ENCODE peak calls at places on chromosome 3, in four cellular contexts. G is GM12878, J is HepG2, L is K562. Q is an unnamed sample.
A peak's percentile ranks its signal among the peaks of the same experiment; 100 is the strongest.

GRCh38 chr3:67947808-67948508 is 293.5 kb upstream of the SUCLG2 start:
- DNase-seq in G (no peak), J (peak; percentile 70), L (no peak), Q (no peak)

GRCh38 chr3:162973518-162973917 is 1476.9 kb downstream of the OTOL1 start:
- DNase-seq in G (no peak), J (no peak), L (no peak), Q (no peak)

GRCh38 chr3:96467639-96468038 is 346.8 kb upstream of the EPHA6 start:
- DNase-seq in G (no peak), J (no peak), L (no peak), Q (no peak)

GRCh38 chr3:69179740-69180372 is 57.5 kb upstream of the LMOD3 start:
- DNase-seq in G (no peak), J (peak; percentile 86), L (no peak), Q (no peak)

GRCh38 chr3:136783708-136784191 is 31.6 kb upstream of the STAG1 start:
- DNase-seq in G (no peak), J (no peak), L (no peak), Q (no peak)

GRCh38 chr3:72665701-72666443 is 182.4 kb downstream of the SHQ1 start:
- DNase-seq in G (no peak), J (no peak), L (peak; percentile 45), Q (peak; percentile 52)

GRCh38 chr3:15014606-15015328 is 50.3 kb downstream of the MRPS25 start:
- DNase-seq in G (no peak), J (no peak), L (no peak), Q (no peak)

GRCh38 chr3:124951511-124952390 is 17.2 kb upstream of the MUC13 start:
- DNase-seq in G (no peak), J (no peak), L (no peak), Q (no peak)

GRCh38 chr3:98732239-98733054 is 30.7 kb upstream of the ST3GAL6 start:
- DNase-seq in G (no peak), J (peak; percentile 82), L (no peak), Q (peak; percentile 54)

GRCh38 chr3:37290551-37290950 is 116.2 kb upstream of the LRRFIP2 start:
- DNase-seq in G (no peak), J (no peak), L (no peak), Q (no peak)

GRCh38 chr3:39208463-39209055 is 16.2 kb upstream of the XIRP1 start:
- DNase-seq in G (no peak), J (peak; percentile 21), L (peak; percentile 64), Q (peak; percentile 67)

GRCh38 chr3:141798455-141798854 is 35.2 kb downstream of the GRK7 start:
- DNase-seq in G (no peak), J (no peak), L (no peak), Q (no peak)

GRCh38 chr3:57077630-57078365 is 17.3 kb downstream of the SPATA12 start:
- DNase-seq in G (no peak), J (peak; percentile 70), L (no peak), Q (no peak)

GRCh38 chr3:194233150-194233549 is 97.2 kb downstream of the HES1 start:
- DNase-seq in G (no peak), J (no peak), L (no peak), Q (no peak)

GRCh38 chr3:136995652-136996051 is 37.9 kb downstream of the IL20RB start:
- DNase-seq in G (no peak), J (no peak), L (no peak), Q (no peak)

GRCh38 chr3:165195226-165195625 is 958 bp downstream of the SLITRK3 start:
- DNase-seq in G (no peak), J (no peak), L (no peak), Q (peak; percentile 6)

GRCh38 chr3:143497382-143497781 is 350.9 kb downstream of the SLC9A9 start:
- DNase-seq in G (no peak), J (no peak), L (no peak), Q (no peak)

GRCh38 chr3:130918328-130918727 is 24.4 kb downstream of the ATP2C1 start:
- DNase-seq in G (no peak), J (no peak), L (no peak), Q (no peak)

GRCh38 chr3:46383211-46383945 is 12.6 kb downstream of the CCR5 start:
- DNase-seq in G (no peak), J (no peak), L (no peak), Q (no peak)

GRCh38 chr3:46361408-46362283 is 7.7 kb downstream of the CCR2 start:
- DNase-seq in G (no peak), J (no peak), L (no peak), Q (no peak)

GRCh38 chr3:35492846-35493245 is 146.5 kb upstream of the ARPP21 start:
- DNase-seq in G (no peak), J (no peak), L (no peak), Q (no peak)

GRCh38 chr3:133152821-133153220 is 114.6 kb downstream of the TMEM108 start:
- DNase-seq in G (no peak), J (no peak), L (no peak), Q (no peak)

GRCh38 chr3:98188553-98188952 is 22.1 kb downstream of the OR5H15 start:
- DNase-seq in G (peak; percentile 53), J (peak; percentile 16), L (peak; percentile 1), Q (peak; percentile 14)

GRCh38 chr3:47664519-47664918 is 85.9 kb upstream of the CSPG5 start:
- DNase-seq in G (no peak), J (peak; percentile 14), L (peak; percentile 35), Q (peak; percentile 25)

GRCh38 chr3:158768361-158768787 is 33.5 kb upstream of the MFSD1 start:
- DNase-seq in G (no peak), J (peak; percentile 67), L (peak; percentile 45), Q (no peak)

GRCh38 chr3:29282431-29283296 is 1.8 kb downstream of the RBMS3 start:
- DNase-seq in G (no peak), J (no peak), L (no peak), Q (no peak)

GRCh38 chr3:104460477-104461406 is 906.0 kb upstream of the ALCAM start:
- DNase-seq in G (peak; percentile 8), J (no peak), L (no peak), Q (no peak)

GRCh38 chr3:154885016-154885415 is 195.1 kb upstream of the MME start:
- DNase-seq in G (no peak), J (no peak), L (no peak), Q (no peak)

GRCh38 chr3:52090131-52090548 is 33.8 kb upstream of the DUSP7 start:
- DNase-seq in G (no peak), J (no peak), L (no peak), Q (no peak)

GRCh38 chr3:172622916-172623700 is 87.8 kb downstream of the NCEH1 start:
- DNase-seq in G (no peak), J (no peak), L (peak; percentile 20), Q (peak; percentile 34)

GRCh38 chr3:102525624-102526023 is 90.8 kb downstream of the ZPLD1 start:
- DNase-seq in G (no peak), J (no peak), L (no peak), Q (no peak)

GRCh38 chr3:190001426-190001825 is 119.3 kb downstream of the P3H2 start:
- DNase-seq in G (no peak), J (no peak), L (no peak), Q (no peak)

GRCh38 chr3:126284258-126284904 is 72.8 kb downstream of the KLF15 start:
- DNase-seq in G (no peak), J (no peak), L (no peak), Q (no peak)
- TF ChIP-seq FOXK2 in G (no peak), J (no peak), L (no peak), Q (no peak)

GRCh38 chr3:20683912-20684311 is 497.9 kb upstream of the SGO1 start:
- DNase-seq in G (no peak), J (no peak), L (no peak), Q (no peak)
- TF ChIP-seq BHLHE40 in G (no peak), J (no peak), L (no peak), Q (no peak)

GRCh38 chr3:123169492-123169929 is 32.2 kb upstream of the SEC22A start:
- DNase-seq in G (no peak), J (no peak), L (no peak), Q (no peak)
- TF ChIP-seq FOXK2 in G (no peak), J (no peak), L (no peak), Q (no peak)

DNA sequence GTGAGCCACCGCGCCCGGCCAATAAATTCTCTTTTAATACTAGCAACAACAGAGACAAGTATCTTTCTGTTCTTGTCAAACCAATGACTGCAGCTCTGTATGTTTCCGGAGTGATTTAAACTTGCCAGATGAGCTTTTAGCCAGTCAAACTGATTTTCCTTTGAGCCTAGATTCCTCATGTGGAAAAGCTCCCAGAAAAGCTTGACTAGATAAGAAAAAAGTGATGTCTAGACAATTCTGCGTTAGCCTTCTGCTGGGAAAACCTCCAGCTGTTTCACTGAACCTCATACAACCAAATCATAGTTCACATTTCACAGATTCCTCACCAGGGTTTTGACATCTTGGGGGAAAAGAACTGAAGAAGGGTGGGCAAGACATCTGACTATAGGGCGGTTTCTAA is 78.6 kb downstream of the MAGI1 start:
- DNase-seq in G (no peak), J (no peak), L (no peak), Q (no peak)
- TF ChIP-seq BHLHE40 in G (no peak), J (no peak), L (no peak), Q (no peak)

GRCh38 chr3:153749070-153749610 is 372.1 kb upstream of the ARHGEF26 start:
- DNase-seq in G (no peak), J (no peak), L (no peak), Q (no peak)
- TF ChIP-seq FOXK2 in G (no peak), J (no peak), L (no peak), Q (no peak)

GRCh38 chr3:107973152-107973551 is 117.7 kb downstream of the CD47 start:
- DNase-seq in G (no peak), J (no peak), L (no peak), Q (no peak)
- TF ChIP-seq BHLHE40 in G (no peak), J (no peak), L (no peak), Q (no peak)

DNA sequence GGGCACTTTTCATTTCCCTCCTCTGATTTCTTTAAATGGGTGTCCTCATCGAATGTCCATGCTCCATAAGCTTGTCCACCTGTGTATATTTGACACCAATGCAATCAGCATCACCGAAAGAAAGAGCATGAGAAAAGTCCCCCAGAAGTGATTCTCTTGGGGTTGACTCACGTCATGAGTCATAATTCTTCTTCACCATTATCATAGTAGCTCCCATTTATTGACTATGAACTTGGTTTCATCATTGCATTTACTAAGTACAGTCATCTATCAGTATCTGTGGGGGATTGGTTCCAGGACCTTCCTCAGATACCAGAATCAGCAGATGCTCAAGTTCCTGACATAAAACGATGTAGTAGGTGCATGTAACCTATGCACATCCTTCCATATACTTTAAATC is 372.5 kb upstream of the CFAP20DC start:
- DNase-seq in G (no peak), J (no peak), L (no peak), Q (no peak)
- TF ChIP-seq FOXK2 in G (no peak), J (no peak), L (no peak), Q (no peak)

DNA sequence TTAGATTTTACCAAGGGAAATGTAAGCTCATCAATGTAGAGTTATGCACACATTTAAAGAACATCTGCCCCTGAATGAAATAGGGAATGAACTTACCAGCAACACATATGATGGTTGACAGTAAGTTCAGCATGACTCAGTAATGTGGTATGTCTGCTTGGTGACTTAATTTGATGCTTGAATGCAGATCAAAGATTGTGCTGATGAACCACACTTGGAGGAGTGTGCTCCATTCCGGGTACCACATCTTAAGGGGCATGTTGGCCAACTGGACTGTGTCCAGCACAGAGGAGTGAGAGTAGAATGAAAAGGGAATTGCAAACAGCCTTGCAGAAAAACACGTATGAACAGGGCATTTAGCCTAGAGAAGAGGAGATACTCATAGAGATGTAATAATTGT is 171.0 kb upstream of the RARB start:
- DNase-seq in G (no peak), J (no peak), L (no peak), Q (no peak)
- TF ChIP-seq BHLHE40 in G (no peak), J (no peak), L (no peak), Q (no peak)

GRCh38 chr3:150055332-150055731 is 84.6 kb upstream of the PFN2 start:
- DNase-seq in G (no peak), J (no peak), L (no peak), Q (no peak)
- TF ChIP-seq FOXK2 in G (no peak), J (no peak), L (no peak), Q (no peak)

GRCh38 chr3:114644372-114644771 is 350.5 kb downstream of the TIGIT start:
- DNase-seq in G (no peak), J (no peak), L (no peak), Q (no peak)
- TF ChIP-seq BHLHE40 in G (no peak), J (no peak), L (no peak), Q (no peak)

Q was measured in HEK293T.